ENCODE peak calls at places on chromosome 6, in ten cellular contexts. C is GOT3; H is heart left ventricle; M is stimulated activated CD8-positive, alpha-beta memory T cell treated with anti-CD3 and anti-CD28 coated beads, Interleukin-15, amount 100 ng/mL, for 24 hours; G is amniotic stem cell; Q is anterior cingulate cortex; E is ascending aorta; A is EL; Y is effector CD4-positive, alpha-beta T cell; V is T1000. J is an unnamed sample.
A peak's percentile ranks its signal among the peaks of the same experiment; 100 is the strongest.

GRCh38 chr6:150236114-150236513 is 93.3 kb downstream of the PPP1R14C start:
- DNase-seq in C (no peak), H (no peak), M (no peak), G (no peak), Q (no peak), E (no peak), A (no peak), Y (no peak), V (no peak), J (no peak)

GRCh38 chr6:151808331-151809241 is 1.1 kb downstream of the ESR1 start:
- DNase-seq in C (no peak), H (no peak), M (no peak), G (no peak), Q (no peak), E (no peak), A (no peak), Y (no peak), V (no peak), J (no peak)

GRCh38 chr6:170038717-170039116 is 252.2 kb downstream of the DLL1 start:
- DNase-seq in C (no peak), H (peak; percentile 17), M (no peak), G (no peak), Q (no peak), E (no peak), A (no peak), Y (no peak), V (no peak), J (no peak)

GRCh38 chr6:111620168-111620567 is 14.5 kb upstream of the TRAF3IP2 start:
- DNase-seq in C (no peak), H (no peak), M (no peak), G (no peak), Q (no peak), E (no peak), A (no peak), Y (no peak), V (no peak), J (no peak)

GRCh38 chr6:134835998-134836397 is 113.9 kb downstream of the ALDH8A1 start:
- DNase-seq in C (no peak), H (no peak), M (no peak), G (no peak), Q (no peak), E (no peak), A (no peak), Y (no peak), V (no peak), J (no peak)

GRCh38 chr6:7467007-7467897 is 74.2 kb upstream of the DSP start:
- DNase-seq in C (no peak), H (peak; percentile 53), M (no peak), G (no peak), Q (no peak), E (no peak), A (no peak), Y (no peak), V (no peak), J (no peak)

GRCh38 chr6:170073846-170074245 is 217.0 kb downstream of the DLL1 start:
- DNase-seq in C (no peak), H (no peak), M (no peak), G (no peak), Q (no peak), E (no peak), A (no peak), Y (no peak), V (no peak), J (no peak)

GRCh38 chr6:29589423-29590048 is 4.6 kb downstream of the OR2H2 start:
- DNase-seq in C (no peak), H (no peak), M (no peak), G (peak; percentile 26), Q (no peak), E (no peak), A (peak; percentile 54), Y (peak; percentile 28), V (peak; percentile 20), J (peak; percentile 17)

GRCh38 chr6:33405541-33405940 is 5.3 kb upstream of the PHF1 start:
- DNase-seq in C (no peak), H (no peak), M (no peak), G (no peak), Q (no peak), E (no peak), A (no peak), Y (no peak), V (no peak), J (no peak)

GRCh38 chr6:163570579-163571231 is 156.2 kb downstream of the QKI start:
- DNase-seq in C (no peak), H (no peak), M (no peak), G (no peak), Q (no peak), E (no peak), A (no peak), Y (no peak), V (no peak), J (no peak)

GRCh38 chr6:2257358-2257757 is 12.0 kb upstream of the GMDS start:
- DNase-seq in C (no peak), H (no peak), M (no peak), G (no peak), Q (no peak), E (no peak), A (no peak), Y (no peak), V (no peak), J (no peak)

GRCh38 chr6:140833396-140833795 is 1299.3 kb upstream of the GJE1 start:
- DNase-seq in C (no peak), H (no peak), M (no peak), G (no peak), Q (no peak), E (no peak), A (no peak), Y (no peak), V (no peak), J (no peak)

GRCh38 chr6:90790058-90790457 is 203.2 kb upstream of the MAP3K7 start:
- DNase-seq in C (no peak), H (no peak), M (no peak), G (no peak), Q (no peak), E (no peak), A (peak; percentile 33), Y (no peak), V (no peak), J (no peak)

GRCh38 chr6:63509652-63510352 is 62.5 kb upstream of the LOC128125822 start:
- DNase-seq in C (no peak), H (peak; percentile 76), M (no peak), G (no peak), Q (no peak), E (no peak), A (no peak), Y (no peak), V (no peak), J (no peak)

GRCh38 chr6:45966797-45967196 is 48.9 kb downstream of the CLIC5 start:
- DNase-seq in C (no peak), H (no peak), M (no peak), G (no peak), Q (no peak), E (no peak), A (no peak), Y (no peak), V (no peak), J (no peak)

GRCh38 chr6:21438237-21438985 is 155.1 kb upstream of the SOX4 start:
- DNase-seq in C (no peak), H (no peak), M (no peak), G (no peak), Q (no peak), E (no peak), A (no peak), Y (no peak), V (no peak), J (no peak)

GRCh38 chr6:43809417-43810305 is 39.6 kb downstream of the VEGFA start:
- DNase-seq in C (no peak), H (no peak), M (no peak), G (no peak), Q (no peak), E (no peak), A (peak; percentile 83), Y (no peak), V (no peak), J (no peak)

GRCh38 chr6:139752086-139752485 is 377.6 kb upstream of the CITED2 start:
- DNase-seq in C (no peak), H (no peak), M (no peak), G (no peak), Q (no peak), E (no peak), A (no peak), Y (no peak), V (no peak), J (no peak)